ENCODE peak calls at places on chromosomes 13 and 19, in ten cellular contexts. H is A549, I is Caco-2, E is endothelial cell, N is hepatocyte, P is retinal pigment epithelial cell, M is AG04450, R is WERI-Rb-1, S is body of pancreas, T is GM12864. K is an unnamed sample.
A peak's percentile ranks its signal among the peaks of the same experiment; 100 is the strongest.

GRCh38 chr13:51895906-51896888 is 34.4 kb downstream of the CCDC70 start:
- DNase-seq in H (peak; percentile 47), I (peak; percentile 66), E (peak; percentile 73), N (peak; percentile 68), P (no peak), M (peak; percentile 7), R (peak; percentile 46), S (peak; percentile 68), T (peak; percentile 8), K (peak; percentile 11)

GRCh38 chr19:11451942-11452813 is 16.7 kb downstream of the PRKCSH start:
- DNase-seq in H (no peak), I (no peak), E (no peak), N (no peak), P (no peak), M (no peak), R (peak; percentile 50), S (no peak), T (no peak), K (no peak)

GRCh38 chr19:51034704-51035103 is at the start of gene KLK12:
- DNase-seq in H (no peak), I (no peak), E (no peak), N (no peak), P (no peak), M (no peak), R (no peak), S (no peak), T (no peak), K (no peak)

GRCh38 chr19:10158485-10158884 is 36.3 kb downstream of the DNMT1 start:
- DNase-seq in H (no peak), I (no peak), E (no peak), N (no peak), P (no peak), M (no peak), R (no peak), S (no peak), T (no peak), K (no peak)

GRCh38 chr19:34365463-34366401 is 736 bp downstream of the GPI start:
- DNase-seq in H (peak; percentile 60), I (no peak), E (peak; percentile 26), N (peak; percentile 61), P (no peak), M (no peak), R (peak; percentile 37), S (peak; percentile 36), T (no peak), K (no peak)

GRCh38 chr13:52703482-52703881 is 36.1 kb downstream of the CNMD start:
- DNase-seq in H (no peak), I (no peak), E (no peak), N (no peak), P (no peak), M (no peak), R (no peak), S (no peak), T (no peak), K (no peak)

GRCh38 chr19:15297416-15298224 is 34.7 kb downstream of the BRD4 start:
- DNase-seq in H (peak; percentile 85), I (peak; percentile 91), E (no peak), N (peak; percentile 78), P (no peak), M (peak; percentile 52), R (no peak), S (peak; percentile 22), T (no peak), K (peak; percentile 55)

GRCh38 chr13:59111711-59112110 is 1052.0 kb downstream of the DIAPH3 start:
- DNase-seq in H (no peak), I (no peak), E (no peak), N (no peak), P (peak; percentile 55), M (peak; percentile 42), R (no peak), S (no peak), T (no peak), K (no peak)

GRCh38 chr13:98643479-98643878 is 66.6 kb upstream of the STK24 start:
- DNase-seq in H (no peak), I (no peak), E (no peak), N (no peak), P (no peak), M (no peak), R (no peak), S (no peak), T (no peak), K (no peak)

GRCh38 chr19:39408392-39409206 is 2.0 kb downstream of the ZFP36 start:
- DNase-seq in H (peak; percentile 61), I (no peak), E (no peak), N (peak; percentile 66), P (no peak), M (no peak), R (no peak), S (peak; percentile 50), T (no peak), K (no peak)

GRCh38 chr19:4640247-4641000 is 1.1 kb downstream of the TNFAIP8L1 start:
- DNase-seq in H (no peak), I (no peak), E (no peak), N (peak; percentile 44), P (no peak), M (no peak), R (no peak), S (no peak), T (no peak), K (no peak)

GRCh38 chr13:95485045-95485517 is 67.4 kb upstream of the CLDN10 start:
- DNase-seq in H (peak; percentile 34), I (no peak), E (no peak), N (no peak), P (no peak), M (no peak), R (peak; percentile 56), S (no peak), T (no peak), K (no peak)

GRCh38 chr13:45994752-45995151 is 57.8 kb downstream of the ZC3H13 start:
- DNase-seq in H (no peak), I (no peak), E (no peak), N (no peak), P (no peak), M (no peak), R (no peak), S (no peak), T (no peak), K (no peak)

GRCh38 chr13:92951273-92951820 is 275.3 kb upstream of the GPC6 start:
- DNase-seq in H (no peak), I (no peak), E (no peak), N (no peak), P (no peak), M (no peak), R (no peak), S (no peak), T (no peak), K (no peak)

GRCh38 chr19:28170066-28170465 is 1042.9 kb downstream of the UQCRFS1 start:
- DNase-seq in H (no peak), I (no peak), E (no peak), N (no peak), P (no peak), M (no peak), R (peak; percentile 95), S (no peak), T (no peak), K (no peak)

GRCh38 chr19:45505151-45505995 is 1.9 kb upstream of the VASP start:
- DNase-seq in H (no peak), I (no peak), E (no peak), N (no peak), P (no peak), M (no peak), R (no peak), S (no peak), T (no peak), K (no peak)

GRCh38 chr19:45505996-45506245 is 1.4 kb upstream of the VASP start:
- DNase-seq in H (no peak), I (no peak), E (no peak), N (no peak), P (no peak), M (no peak), R (no peak), S (no peak), T (no peak), K (no peak)

GRCh38 chr19:45506991-45507863 is at the start of gene VASP:
- DNase-seq in H (peak; percentile 94), I (peak; percentile 89), E (peak; percentile 79), N (peak; percentile 93), P (peak; percentile 54), M (no peak), R (peak; percentile 79), S (peak; percentile 89), T (peak; percentile 80), K (no peak)

GRCh38 chr19:45507864-45508680 is 793 bp downstream of the VASP start:
- DNase-seq in H (peak; percentile 71), I (peak; percentile 76), E (peak; percentile 70), N (peak; percentile 86), P (no peak), M (no peak), R (peak; percentile 89), S (peak; percentile 52), T (no peak), K (no peak)

GRCh38 chr19:45506246-45506990 is 861 bp upstream of the VASP start:
- DNase-seq in H (peak; percentile 98), I (peak; percentile 96), E (peak; percentile 94), N (peak; percentile 97), P (peak; percentile 69), M (peak; percentile 66), R (peak; percentile 95), S (peak; percentile 96), T (peak; percentile 68), K (no peak)
- TF ChIP-seq CTCF in H (peak; percentile 81), I (peak; percentile 39), E (no peak), N (peak; percentile 58), P (peak; percentile 58), M (peak; percentile 56), R (peak; percentile 49), S (peak; percentile 52), T (peak; percentile 41), K (peak; percentile 48)

GRCh38 chr19:45178262-45179062 is at the start of gene BLOC1S3:
- DNase-seq in H (peak; percentile 100), I (peak; percentile 100), E (peak; percentile 100), N (peak; percentile 100), P (peak; percentile 100), M (peak; percentile 100), R (peak; percentile 99), S (peak; percentile 100), T (peak; percentile 100), K (peak; percentile 100)
- TF ChIP-seq CTCF in H (no peak), I (peak; percentile 45), E (peak; percentile 66), N (peak; percentile 40), P (peak; percentile 36), M (peak; percentile 36), R (peak; percentile 42), S (peak; percentile 28), T (peak; percentile 42), K (peak; percentile 46)

DNA sequence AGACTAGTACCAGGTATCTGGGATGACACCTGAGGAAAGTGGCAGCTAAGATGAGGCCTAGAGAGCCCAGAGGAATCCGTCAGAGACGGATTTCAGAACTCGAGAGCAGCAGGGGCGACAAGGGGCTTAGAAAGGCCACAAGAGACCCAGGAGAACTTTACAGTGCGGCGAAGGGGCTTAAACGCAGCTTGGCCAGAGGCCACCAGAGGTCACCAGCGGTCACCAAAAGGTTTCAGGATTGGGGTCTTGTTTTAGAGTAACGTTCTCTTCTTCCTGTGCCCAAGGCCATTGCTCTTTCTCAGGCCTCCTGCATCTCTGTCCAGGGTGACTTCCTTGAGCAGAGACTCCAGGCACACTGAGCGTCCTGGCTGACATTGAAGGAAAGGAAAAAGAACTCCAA is 2.2 kb downstream of the ZSCAN22 start:
- DNase-seq in H (peak; percentile 44), I (peak; percentile 52), E (peak; percentile 56), N (no peak), P (no peak), M (no peak), R (peak; percentile 47), S (no peak), T (no peak), K (no peak)
- TF ChIP-seq CTCF in H (no peak), I (peak; percentile 65), E (no peak), N (no peak), P (peak; percentile 22), M (no peak), R (peak; percentile 57), S (no peak), T (peak; percentile 51), K (peak; percentile 12)

GRCh38 chr13:62767473-62767872 is 1351.8 kb upstream of the PCDH20 start:
- DNase-seq in H (no peak), I (no peak), E (no peak), N (no peak), P (no peak), M (no peak), R (no peak), S (no peak), T (no peak), K (no peak)
- TF ChIP-seq CTCF in H (no peak), I (no peak), E (no peak), N (no peak), P (no peak), M (no peak), R (no peak), S (no peak), T (no peak), K (no peak)